ENCODE peak calls at places on chromosome 7, in six cellular contexts. W is K562, X is SK-N-SH, K is HCT116, U is HepG2, I is GM12878. N is an unnamed sample.

GRCh38 chr7:44615149-44615611 is 8.8 kb downstream of the OGDH start:
- DNase-seq in W (no peak), I (no peak), K (no peak), U (peak; percentile 13), X (no peak), N (no peak)

GRCh38 chr7:67371429-67372305 is 375.0 kb downstream of the TYW1 start:
- DNase-seq in W (peak; percentile 87), K (peak; percentile 47), X (peak; percentile 92), I (peak; percentile 21), U (peak; percentile 70), N (peak; percentile 69)

GRCh38 chr7:78709658-78710057 is 743.8 kb downstream of the MAGI2 start:
- DNase-seq in K (no peak), I (no peak), U (peak; percentile 41), X (no peak), W (no peak), N (no peak)

GRCh38 chr7:147048864-147049263 is 932.3 kb downstream of the CNTNAP2 start:
- DNase-seq in I (no peak), W (no peak), X (no peak), K (no peak), U (no peak), N (no peak)

GRCh38 chr7:66500087-66500486 is 128.6 kb upstream of the KCTD7 start:
- DNase-seq in I (no peak), X (no peak), K (peak; percentile 18), W (no peak), U (peak; percentile 38), N (peak; percentile 97)

GRCh38 chr7:82701941-82702340 is 258.4 kb upstream of the CACNA2D1 start:
- DNase-seq in I (no peak), U (no peak), X (no peak), W (no peak), K (no peak), N (no peak)

GRCh38 chr7:15007507-15007906 is 105.0 kb upstream of the DGKB start:
- DNase-seq in U (peak; percentile 3), I (no peak), X (peak; percentile 1), K (peak; percentile 43), W (no peak), N (no peak)

GRCh38 chr7:140901946-140902304 is 22.8 kb downstream of the BRAF start:
- DNase-seq in K (no peak), X (no peak), W (no peak), I (no peak), U (no peak), N (no peak)

GRCh38 chr7:137734221-137734620 is 112.6 kb downstream of the DGKI start:
- DNase-seq in K (no peak), W (no peak), I (no peak), U (no peak), X (no peak), N (no peak)

GRCh38 chr7:82507365-82507975 is 63.9 kb upstream of the CACNA2D1 start:
- DNase-seq in W (no peak), X (no peak), U (no peak), K (no peak), I (no peak), N (no peak)

GRCh38 chr7:148110097-148110868 is 480.3 kb upstream of the C7orf33 start:
- DNase-seq in X (no peak), W (no peak), U (peak; percentile 33), K (no peak), I (no peak), N (no peak)

GRCh38 chr7:3866279-3866678 is 565.2 kb downstream of the SDK1 start:
- DNase-seq in K (no peak), W (no peak), I (no peak), U (peak; percentile 5), X (no peak), N (no peak)

GRCh38 chr7:19749658-19750057 is 23.8 kb downstream of the TMEM196 start:
- DNase-seq in W (no peak), X (no peak), I (no peak), U (no peak), K (no peak), N (no peak)

GRCh38 chr7:28411876-28412662 is at the start of gene CREB5:
- DNase-seq in K (no peak), U (no peak), X (no peak), W (no peak), I (no peak), N (no peak)

GRCh38 chr7:91089382-91089963 is 174.8 kb upstream of the FZD1 start:
- DNase-seq in U (peak; percentile 16), X (peak; percentile 34), I (no peak), K (peak; percentile 26), W (peak; percentile 32), N (peak; percentile 24)

GRCh38 chr7:38723327-38723726 is 92.2 kb upstream of the AMPH start:
- DNase-seq in K (no peak), U (no peak), X (no peak), I (no peak), W (no peak), N (no peak)

GRCh38 chr7:1804310-1804709 is 134.2 kb downstream of the ELFN1 start:
- DNase-seq in K (no peak), W (no peak), I (no peak), X (no peak), U (no peak), N (no peak)

GRCh38 chr7:490461-491291 is 29.0 kb downstream of the PDGFA start:
- DNase-seq in W (no peak), I (peak; percentile 8), K (no peak), U (no peak), X (no peak), N (no peak)

GRCh38 chr7:46015107-46015868 is 94.2 kb upstream of the IGFBP3 start:
- DNase-seq in X (no peak), K (no peak), U (peak; percentile 14), W (no peak), I (no peak), N (no peak)

GRCh38 chr7:32223721-32224120 is 153.5 kb upstream of the PDE1C start:
- DNase-seq in U (no peak), K (no peak), I (no peak), X (no peak), W (no peak), N (no peak)

GRCh38 chr7:158651968-158652555 is 52.5 kb downstream of the NCAPG2 start:
- DNase-seq in K (no peak), W (no peak), U (no peak), X (no peak), I (no peak), N (no peak)

GRCh38 chr7:158648787-158649186 is 55.8 kb downstream of the NCAPG2 start:
- DNase-seq in U (peak; percentile 14), I (no peak), W (no peak), K (no peak), X (no peak), N (no peak)

GRCh38 chr7:158649279-158649678 is 55.3 kb downstream of the NCAPG2 start:
- DNase-seq in W (peak; percentile 61), K (no peak), I (no peak), U (peak; percentile 67), X (peak; percentile 70), N (peak; percentile 75)

GRCh38 chr7:158648168-158648567 is 56.4 kb downstream of the NCAPG2 start:
- DNase-seq in U (no peak), X (no peak), K (no peak), W (no peak), I (no peak), N (no peak)

GRCh38 chr7:158650821-158651225 is 53.8 kb downstream of the NCAPG2 start:
- DNase-seq in U (no peak), I (no peak), W (no peak), X (no peak), K (no peak), N (no peak)
- TF ChIP-seq SIN3A in U (no peak), I (no peak), W (no peak), X (no peak), K (no peak), N (no peak)

DNA sequence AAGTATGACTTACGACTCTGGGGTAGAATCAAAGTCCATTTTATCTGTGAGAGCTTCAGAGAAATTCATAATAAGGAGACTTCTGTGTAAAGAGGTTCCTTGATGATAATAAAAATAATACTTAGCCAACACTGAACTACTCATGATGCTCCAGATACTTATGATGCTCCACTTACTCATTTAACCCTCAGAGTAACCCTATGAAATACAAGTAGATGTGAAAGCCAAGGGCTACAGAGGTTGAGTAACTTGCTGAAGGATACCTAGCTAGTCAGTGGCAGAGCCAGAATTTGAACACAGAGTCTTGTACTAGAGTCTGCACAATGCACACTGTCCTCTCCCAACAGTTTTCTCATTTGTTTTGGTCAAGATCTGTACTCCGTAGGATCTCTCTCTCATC is 89.5 kb downstream of the HECW1 start:
- DNase-seq in X (no peak), I (no peak), W (no peak), K (no peak), U (no peak), N (no peak)
- TF ChIP-seq REST in X (no peak), I (no peak), W (no peak), K (no peak), U (no peak), N (no peak)

DNA sequence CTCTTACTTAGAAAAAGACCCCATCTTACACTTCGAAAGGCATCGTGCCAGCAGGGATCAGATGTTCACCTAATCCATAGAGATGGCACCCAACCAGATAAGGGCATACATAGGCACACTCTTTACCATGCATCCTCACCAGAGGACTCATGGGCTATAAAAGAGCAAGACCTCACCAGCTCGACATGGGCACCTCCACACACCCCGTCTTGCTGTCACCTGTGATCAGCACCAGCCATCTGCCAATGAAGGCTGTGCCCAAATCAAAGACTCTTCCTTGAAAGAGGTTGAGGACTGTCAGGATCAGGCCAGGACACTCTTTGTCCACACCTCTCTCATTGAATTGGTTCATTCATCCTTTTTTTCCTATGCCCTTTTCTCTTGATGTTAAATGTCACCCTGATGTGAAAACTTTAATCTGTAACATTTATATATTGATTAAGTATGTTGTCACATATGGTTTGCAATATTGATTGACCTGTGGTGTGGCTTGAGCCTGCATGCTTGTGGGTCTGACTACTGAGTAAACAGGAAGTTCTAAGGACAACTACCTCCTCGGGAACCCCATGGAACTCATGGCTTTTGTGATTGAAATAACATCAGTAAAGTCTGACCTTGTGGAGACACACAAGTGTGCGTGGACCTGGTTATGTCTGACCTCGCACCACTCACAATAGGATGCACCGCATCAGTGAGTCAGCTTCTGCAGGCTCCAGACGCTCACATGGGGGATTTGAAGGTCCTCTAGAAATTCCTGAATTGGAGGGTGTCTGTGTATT is 75.5 kb downstream of the HTR5A start:
- DNase-seq in X (no peak), K (no peak), W (no peak), I (no peak), U (no peak), N (no peak)
- TF ChIP-seq CTCF in X (no peak), K (no peak), W (no peak), I (no peak), U (no peak), N (no peak)

GRCh38 chr7:115827305-115828045 is 203.1 kb downstream of the TFEC start:
- DNase-seq in K (no peak), W (no peak), I (no peak), U (no peak), X (no peak), N (no peak)

GRCh38 chr7:115822380-115822779 is 208.2 kb downstream of the TFEC start:
- DNase-seq in K (no peak), W (no peak), U (no peak), X (no peak), I (no peak), N (no peak)

GRCh38 chr7:115825736-115826135 is 204.8 kb downstream of the TFEC start:
- DNase-seq in W (no peak), I (no peak), U (no peak), K (no peak), X (no peak), N (no peak)

DNA sequence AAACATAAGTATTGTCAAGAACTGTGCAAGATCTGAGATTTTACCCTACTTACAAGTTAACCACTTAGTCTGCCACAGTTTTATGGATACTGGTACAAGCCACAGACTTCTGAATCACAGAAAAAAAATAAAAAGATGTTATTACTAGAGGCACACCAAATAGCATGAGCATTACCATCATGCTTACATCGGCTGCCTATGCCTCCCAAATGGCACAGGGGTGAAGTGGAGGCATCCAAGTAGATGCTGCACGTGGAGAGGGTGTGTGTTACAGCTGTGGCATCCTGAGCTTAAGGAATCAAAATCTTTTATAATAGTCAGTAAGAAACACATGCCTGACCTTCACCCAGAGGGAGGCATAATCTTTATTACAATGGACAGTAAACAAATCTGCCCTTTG is 207.8 kb downstream of the TFEC start:
- DNase-seq in W (no peak), K (no peak), U (no peak), I (no peak), X (no peak), N (no peak)
- TF ChIP-seq SIN3A in W (no peak), K (no peak), U (no peak), I (no peak), X (no peak), N (no peak)